ENCODE peak calls at places on chromosomes 12 and 14, in eight cellular contexts. I is heart left ventricle, X is fibroblast of lung, O is adrenal gland, N is brain microvascular endothelial cell, A is ascending aorta, Q is astrocyte, Y is lower lobe of right lung. C is an unnamed sample.
A peak's percentile ranks its signal among the peaks of the same experiment; 100 is the strongest.

GRCh38 chr14:43012817-43013216 is 1406.1 kb downstream of the LRFN5 start:
- DNase-seq in I (no peak), X (no peak), O (no peak), N (no peak), A (no peak), Q (no peak), Y (no peak), C (no peak)

GRCh38 chr12:48824112-48824511 is 5.8 kb downstream of the CACNB3 start:
- DNase-seq in I (no peak), X (no peak), O (no peak), N (no peak), A (no peak), Q (no peak), Y (peak; percentile 59), C (no peak)

GRCh38 chr12:110004598-110004997 is 5.4 kb downstream of the ANKRD13A start:
- DNase-seq in I (no peak), X (no peak), O (no peak), N (no peak), A (no peak), Q (no peak), Y (no peak), C (no peak)

GRCh38 chr12:104682790-104683279 is 226.1 kb downstream of the CHST11 start:
- DNase-seq in I (no peak), X (no peak), O (no peak), N (no peak), A (no peak), Q (no peak), Y (no peak), C (no peak)

GRCh38 chr12:62712561-62712960 is 222.4 kb downstream of the PPM1H start:
- DNase-seq in I (no peak), X (no peak), O (no peak), N (no peak), A (no peak), Q (no peak), Y (no peak), C (no peak)

GRCh38 chr12:110635055-110635454 is 21.1 kb downstream of the TCTN1 start:
- DNase-seq in I (no peak), X (no peak), O (no peak), N (no peak), A (no peak), Q (no peak), Y (no peak), C (no peak)

GRCh38 chr14:100588671-100589070 is 1.5 kb upstream of the BEGAIN start:
- DNase-seq in I (peak; percentile 10), X (no peak), O (no peak), N (no peak), A (no peak), Q (no peak), Y (peak; percentile 29), C (no peak)

GRCh38 chr14:59360923-59361794 is 104.0 kb downstream of the GPR135 start:
- DNase-seq in I (peak; percentile 92), X (peak; percentile 75), O (peak; percentile 79), N (peak; percentile 85), A (no peak), Q (peak; percentile 92), Y (peak; percentile 77), C (peak; percentile 38)

GRCh38 chr12:63151061-63151897 is at the start of gene AVPR1A:
- DNase-seq in I (peak; percentile 37), X (no peak), O (peak; percentile 28), N (no peak), A (no peak), Q (no peak), Y (no peak), C (no peak)

GRCh38 chr12:63042646-63043045 is 107.7 kb upstream of the PPM1H start:
- DNase-seq in I (no peak), X (no peak), O (no peak), N (no peak), A (no peak), Q (peak; percentile 38), Y (no peak), C (no peak)

GRCh38 chr12:94545937-94546771 is 86.5 kb upstream of the CEP83 start:
- DNase-seq in I (peak; percentile 46), X (peak; percentile 80), O (peak; percentile 80), N (peak; percentile 68), A (no peak), Q (peak; percentile 52), Y (peak; percentile 53), C (peak; percentile 30)

GRCh38 chr12:95700316-95700785 is 90.2 kb downstream of the NTN4 start:
- DNase-seq in I (no peak), X (peak; percentile 62), O (peak; percentile 30), N (peak; percentile 82), A (peak; percentile 13), Q (peak; percentile 99), Y (no peak), C (peak; percentile 42)

GRCh38 chr14:70897475-70897874 is 9.8 kb upstream of the PCNX1 start:
- DNase-seq in I (no peak), X (peak; percentile 89), O (no peak), N (no peak), A (no peak), Q (peak; percentile 82), Y (no peak), C (peak; percentile 67)

GRCh38 chr12:47767197-47767724 is 5.8 kb upstream of the SLC48A1 start:
- DNase-seq in I (peak; percentile 65), X (peak; percentile 60), O (peak; percentile 67), N (no peak), A (no peak), Q (no peak), Y (peak; percentile 47), C (no peak)

GRCh38 chr12:53699673-53700015 is 23.8 kb upstream of the ATP5MC2 start:
- DNase-seq in I (no peak), X (no peak), O (no peak), N (no peak), A (no peak), Q (no peak), Y (no peak), C (no peak)

GRCh38 chr14:90517431-90517841 is 120.6 kb downstream of the CALM1 start:
- DNase-seq in I (no peak), X (no peak), O (no peak), N (no peak), A (no peak), Q (no peak), Y (no peak), C (no peak)

GRCh38 chr14:80847093-80847492 is 94.4 kb downstream of the CEP128 start:
- DNase-seq in I (no peak), X (no peak), O (no peak), N (no peak), A (no peak), Q (no peak), Y (no peak), C (no peak)

GRCh38 chr14:102317564-102318248 is 1.8 kb upstream of the ZNF839 start:
- DNase-seq in I (peak; percentile 76), X (no peak), O (no peak), N (no peak), A (no peak), Q (no peak), Y (no peak), C (no peak)
- TF ChIP-seq CTCF in I (no peak), X (no peak), O (no peak), N (no peak), A (no peak), Q (no peak), Y (no peak), C (no peak)

DNA sequence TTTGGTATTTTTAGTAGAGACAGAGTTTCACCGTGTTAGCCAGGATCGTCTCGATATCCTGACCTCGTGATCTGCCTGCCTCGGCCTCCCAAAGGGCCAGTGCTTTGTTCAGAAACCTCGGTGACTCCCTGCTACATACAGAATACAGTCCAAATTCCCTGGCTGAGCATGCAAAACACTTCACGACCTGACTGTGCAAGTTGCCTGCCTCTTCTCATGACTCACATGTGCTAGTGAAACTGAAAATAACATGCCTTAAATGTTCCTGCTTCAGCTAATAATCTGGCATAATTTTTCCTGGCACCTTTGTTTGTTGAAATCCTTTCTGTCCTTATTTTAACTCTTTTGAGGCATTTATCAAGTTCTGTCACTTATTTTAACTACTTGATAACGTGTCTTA is 8.2 kb downstream of the DMAC2L start:
- DNase-seq in I (no peak), X (peak; percentile 65), O (no peak), N (peak; percentile 71), A (no peak), Q (peak; percentile 51), Y (no peak), C (no peak)
- H3K27ac ChIP-seq in I (peak overlapping the region; percentile 72), X (peak overlapping the region; percentile 55), O (no peak overlapping the region), N (peak overlapping the region; percentile 97), A (peak overlapping the region; percentile 84), Q (peak overlapping the region; percentile 93), Y (peak overlapping the region; percentile 44), C (no peak overlapping the region)

GRCh38 chr12:124570810-124571209 is 3.4 kb upstream of the NCOR2 start:
- DNase-seq in I (no peak), X (no peak), O (no peak), N (no peak), A (no peak), Q (no peak), Y (no peak), C (no peak)

GRCh38 chr12:124567035-124567672 is at the start of gene NCOR2:
- DNase-seq in I (no peak), X (no peak), O (no peak), N (no peak), A (no peak), Q (no peak), Y (no peak), C (no peak)

GRCh38 chr12:124567673-124568373 is 411 bp upstream of the NCOR2 start:
- DNase-seq in I (peak; percentile 96), X (peak; percentile 96), O (peak; percentile 94), N (peak; percentile 74), A (peak; percentile 83), Q (peak; percentile 94), Y (peak; percentile 97), C (peak; percentile 92)

GRCh38 chr12:124569375-124570148 is 2.1 kb upstream of the NCOR2 start:
- DNase-seq in I (no peak), X (no peak), O (no peak), N (no peak), A (no peak), Q (no peak), Y (no peak), C (no peak)

DNA sequence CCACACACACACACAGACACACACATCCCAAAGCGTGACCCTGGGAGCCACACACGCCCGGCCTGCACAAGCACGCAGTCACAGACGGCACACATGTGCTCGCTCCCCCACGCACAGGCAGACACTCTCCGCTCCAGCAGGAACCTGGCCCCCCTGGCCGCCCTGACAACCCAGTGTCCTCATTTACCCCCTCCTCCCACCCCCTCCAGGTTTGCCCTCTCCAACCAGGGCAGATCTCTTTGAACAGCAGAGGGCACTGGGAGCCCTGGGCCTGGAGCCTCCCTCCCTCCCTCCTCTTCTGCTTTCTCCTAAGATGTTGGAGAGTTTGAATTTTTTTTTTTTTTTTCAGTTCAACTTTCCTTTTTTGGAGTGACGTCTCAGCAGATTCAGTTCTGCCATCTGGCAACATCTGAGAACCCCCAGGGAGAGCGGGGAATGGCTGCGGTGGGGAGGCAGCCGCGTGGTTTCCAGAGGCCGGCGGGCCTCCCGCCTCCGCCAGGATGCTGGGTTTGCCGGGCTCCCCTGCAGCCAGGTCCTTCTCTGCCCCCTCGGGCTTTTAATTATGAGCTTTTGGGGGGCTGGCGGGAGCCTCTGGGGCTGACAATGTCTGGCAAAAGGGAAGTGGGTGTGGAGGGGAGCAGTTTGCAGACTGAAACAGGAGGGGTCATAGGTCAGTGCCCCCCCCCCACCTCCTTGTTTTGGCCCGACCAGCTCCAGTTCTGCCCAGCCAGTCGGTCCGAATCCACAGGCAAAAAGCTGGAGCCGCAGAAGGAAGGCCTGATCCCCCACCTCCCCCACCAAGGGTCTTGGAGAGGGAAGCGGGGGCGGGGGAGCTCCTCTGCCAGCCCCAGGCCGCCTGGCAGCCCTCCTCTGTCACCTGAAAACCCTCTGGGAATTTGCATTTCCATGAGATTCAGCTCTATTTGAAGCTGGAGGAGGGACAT is 1.3 kb upstream of the NCOR2 start:
- DNase-seq in I (peak; percentile 83), X (peak; percentile 96), O (peak; percentile 65), N (peak; percentile 84), A (peak; percentile 39), Q (peak; percentile 94), Y (peak; percentile 80), C (peak; percentile 86)
- H3K4me3 ChIP-seq in I (no peak overlapping the region), X (no peak overlapping the region), O (no peak overlapping the region), N (no peak overlapping the region), A (no peak overlapping the region), Q (no peak overlapping the region), Y (peak overlapping the region; percentile 55), C (no peak overlapping the region)

GRCh38 chr14:51369814-51370213 is 129.8 kb downstream of the TMX1 start:
- DNase-seq in I (no peak), X (no peak), O (peak; percentile 26), N (no peak), A (no peak), Q (no peak), Y (no peak), C (no peak)
- TF ChIP-seq CTCF in I (peak; percentile 12), X (peak; percentile 13), O (peak; percentile 41), N (peak; percentile 25), A (no peak), Q (no peak), Y (peak; percentile 40), C (no peak)